ENCODE peak calls at places on chromosomes 3 and 15, in eight cellular contexts. G is B cell, H is mammary epithelial cell, Y is tibial nerve, X is A673, P is epithelial cell of esophagus, C is AG10803, U is thoracic aorta. D is an unnamed sample.

GRCh38 chr3:166810741-166811445 is 569.2 kb downstream of the ZBBX start:
- DNase-seq in C (no peak), G (no peak), Y (no peak), X (no peak), U (no peak), P (no peak), H (no peak), D (no peak)

GRCh38 chr15:66923438-66923881 is 141.9 kb upstream of the SMAD3 start:
- DNase-seq in C (no peak), P (peak), U (no peak), H (no peak), G (no peak), Y (no peak), X (peak), D (peak)

GRCh38 chr15:49082960-49083359 is 36.7 kb upstream of the SECISBP2L start:
- DNase-seq in X (no peak), P (no peak), C (peak), U (no peak), G (no peak), Y (no peak), H (no peak), D (no peak)

GRCh38 chr3:124272611-124273151 is 280.8 kb upstream of the ROPN1 start:
- DNase-seq in P (no peak), G (no peak), U (peak), C (no peak), H (no peak), Y (no peak), X (no peak), D (no peak)

GRCh38 chr15:101447561-101448071 is 41.9 kb downstream of the PCSK6 start:
- DNase-seq in C (no peak), P (no peak), X (no peak), H (no peak), U (no peak), G (no peak), Y (no peak), D (no peak)

GRCh38 chr3:140167600-140168281 is 232.8 kb downstream of the CLSTN2 start:
- DNase-seq in G (no peak), C (no peak), P (no peak), X (no peak), U (no peak), Y (no peak), H (no peak), D (no peak)

GRCh38 chr3:189630667-189631372 is 369 bp upstream of the TP63 start:
- DNase-seq in P (no peak), G (no peak), U (no peak), H (no peak), C (peak), Y (no peak), X (no peak), D (no peak)

GRCh38 chr3:124520970-124521369 is 209.3 kb upstream of the UMPS start:
- DNase-seq in H (no peak), C (no peak), P (peak), X (no peak), U (no peak), G (no peak), Y (no peak), D (no peak)

GRCh38 chr15:98076021-98076816 is 115.7 kb downstream of the ARRDC4 start:
- DNase-seq in X (no peak), Y (peak), G (no peak), C (peak), H (no peak), P (peak), U (no peak), D (no peak)

DNA sequence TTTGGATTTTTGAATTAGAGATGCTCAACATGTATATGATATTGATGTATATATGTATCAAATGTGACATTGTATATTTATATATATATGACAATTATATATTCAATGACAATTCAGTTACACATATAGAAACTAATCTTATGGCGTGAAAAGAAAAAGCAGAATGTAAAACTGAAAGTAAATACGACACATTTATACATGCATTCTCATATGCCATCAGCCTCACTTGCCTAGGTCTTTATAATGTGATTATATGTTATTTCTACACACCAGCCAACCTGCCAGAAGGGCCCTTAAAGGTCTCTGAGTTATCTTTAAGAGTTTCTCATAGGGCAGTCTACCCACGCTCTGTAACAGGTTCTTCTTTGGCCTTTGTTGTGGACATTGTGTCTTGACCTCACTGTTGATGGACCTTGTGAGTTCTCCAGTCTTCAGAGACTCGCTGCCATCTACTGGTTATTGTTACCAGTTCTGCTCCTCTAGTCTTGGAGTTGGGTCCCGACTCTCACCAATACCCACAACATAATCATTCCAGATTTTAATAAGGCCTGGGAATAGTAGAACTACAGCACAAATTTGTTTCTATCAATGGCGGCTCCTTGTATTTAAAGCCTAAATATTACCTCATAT is 371.5 kb upstream of the GOLIM4 start:
- DNase-seq in G (no peak), X (no peak), H (peak), P (peak), Y (peak), C (peak), U (no peak), D (peak)
- TF ChIP-seq CTCF in G (no peak), X (no peak), H (peak), P (peak), Y (no peak), C (peak), U (no peak), D (no peak)

DNA sequence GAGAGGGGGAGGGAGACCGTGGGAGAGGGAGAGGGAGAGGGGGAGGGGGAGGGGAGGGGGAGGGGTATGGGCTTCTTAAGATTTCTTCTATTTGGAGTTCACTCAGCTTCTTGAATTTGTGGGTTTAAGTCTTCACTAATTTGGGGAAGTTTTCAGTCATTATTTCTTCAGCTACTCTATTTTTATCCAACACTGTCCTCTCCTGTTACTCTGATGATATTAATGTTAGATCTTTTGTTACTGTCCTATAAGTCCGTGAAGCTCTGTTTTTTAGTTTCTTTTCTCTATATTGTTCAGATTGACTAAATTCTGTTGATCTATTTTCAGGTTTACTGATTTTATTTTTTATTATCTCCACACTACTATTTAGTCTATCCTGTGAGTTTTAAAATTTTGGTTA is 351.5 kb upstream of the TPM1 start:
- DNase-seq in H (no peak), C (peak), U (no peak), Y (no peak), P (no peak), X (no peak), G (no peak), D (no peak)
- TF ChIP-seq CTCF in H (no peak), C (peak), U (no peak), Y (no peak), P (no peak), X (no peak), G (no peak), D (no peak)

GRCh38 chr15:69723404-69724097 is 270.9 kb downstream of the RPLP1 start:
- DNase-seq in H (no peak), X (peak), C (no peak), Y (no peak), G (no peak), P (no peak), U (no peak), D (no peak)
- TF ChIP-seq CTCF in H (no peak), X (peak), C (peak), Y (no peak), G (no peak), P (no peak), U (no peak), D (no peak)

GRCh38 chr3:107545680-107546120 is 22.9 kb downstream of the BBX start:
- DNase-seq in P (no peak), H (peak), Y (no peak), C (peak), X (peak), U (no peak), G (no peak), D (no peak)

GRCh38 chr3:107540857-107541256 is 18.1 kb downstream of the BBX start:
- DNase-seq in G (no peak), P (no peak), X (no peak), Y (no peak), C (no peak), H (no peak), U (no peak), D (no peak)

GRCh38 chr3:107548601-107549000 is 25.8 kb downstream of the BBX start:
- DNase-seq in P (no peak), G (no peak), H (no peak), X (no peak), Y (no peak), C (no peak), U (no peak), D (no peak)

GRCh38 chr3:107542665-107543064 is 19.9 kb downstream of the BBX start:
- DNase-seq in G (no peak), P (no peak), X (no peak), U (no peak), Y (no peak), C (no peak), H (no peak), D (no peak)

DNA sequence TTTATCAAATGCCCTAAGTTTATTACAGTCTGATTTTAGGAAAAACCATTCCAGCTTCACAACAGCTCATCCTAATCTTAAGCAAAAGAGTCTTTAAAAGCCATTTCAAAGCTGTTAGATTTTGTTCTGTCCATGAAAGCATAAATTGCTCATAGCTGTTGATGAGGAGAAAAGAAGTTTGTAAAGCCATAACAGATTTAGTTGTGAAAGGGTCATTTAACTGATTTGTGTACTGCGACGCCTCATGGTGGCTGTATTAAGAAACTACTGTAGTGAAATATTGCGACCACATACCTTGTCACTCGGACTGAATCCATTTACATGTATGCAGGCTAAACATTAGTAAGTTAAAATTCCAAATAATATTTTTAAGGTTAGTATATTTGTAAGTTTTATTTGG is 20.9 kb downstream of the BBX start:
- DNase-seq in Y (no peak), C (no peak), P (peak), U (no peak), H (no peak), X (peak), G (no peak), D (no peak)
- TF ChIP-seq CTCF in Y (no peak), C (peak), P (peak), U (no peak), H (peak), X (peak), G (peak), D (peak)

GRCh38 chr3:7787871-7788828 is 713.5 kb upstream of the LMCD1 start:
- DNase-seq in P (peak), U (no peak), C (no peak), H (peak), G (no peak), X (no peak), Y (no peak), D (no peak)
- TF ChIP-seq CTCF in P (no peak), U (no peak), C (no peak), H (no peak), G (no peak), X (peak), Y (no peak), D (no peak)

D was measured in endothelial cell.